ENCODE peak calls at places on chromosomes 16 and 17, in seven cellular contexts. One of them, this sample, is unnamed.

GRCh38 chr17:76727745-76728456 is 1.3 kb downstream of the METTL23 start:
- DNase-seq in stimulated activated CD4-positive, alpha-beta T cell treated with anti-CD3 and anti-CD28 coated beads, Interleukin-4, amount 100 ng/mL, for 1 hour: peak
- DNase-seq in NCI-H748 treated with DMSO at 0.1 percent for 48 hours: no peak
- DNase-seq in AG04449: no peak
- DNase-seq in activated gamma-delta T cell treated with anti-CD3 and anti-CD28 coated beads, Interleukin-2, amount 50 U/mL, for 16 hours: no peak
- DNase-seq in T1000: no peak
- DNase-seq in SW 1271: no peak
- DNase-seq in this sample: no peak

GRCh38 chr17:71111945-71112344 is 942.6 kb downstream of the KCNJ2 start:
- DNase-seq in stimulated activated CD4-positive, alpha-beta T cell treated with anti-CD3 and anti-CD28 coated beads, Interleukin-4, amount 100 ng/mL, for 1 hour: no peak
- DNase-seq in NCI-H748 treated with DMSO at 0.1 percent for 48 hours: no peak
- DNase-seq in AG04449: no peak
- DNase-seq in activated gamma-delta T cell treated with anti-CD3 and anti-CD28 coated beads, Interleukin-2, amount 50 U/mL, for 16 hours: no peak
- DNase-seq in T1000: no peak
- DNase-seq in SW 1271: no peak
- DNase-seq in this sample: no peak

GRCh38 chr16:56645311-56645710 is 6.4 kb upstream of the MT1B start:
- DNase-seq in stimulated activated CD4-positive, alpha-beta T cell treated with anti-CD3 and anti-CD28 coated beads, Interleukin-4, amount 100 ng/mL, for 1 hour: no peak
- DNase-seq in NCI-H748 treated with DMSO at 0.1 percent for 48 hours: no peak
- DNase-seq in AG04449: no peak
- DNase-seq in activated gamma-delta T cell treated with anti-CD3 and anti-CD28 coated beads, Interleukin-2, amount 50 U/mL, for 16 hours: no peak
- DNase-seq in T1000: no peak
- DNase-seq in SW 1271: no peak
- DNase-seq in this sample: no peak

GRCh38 chr16:78444-79145 is 570 bp downstream of the MPG start:
- DNase-seq in stimulated activated CD4-positive, alpha-beta T cell treated with anti-CD3 and anti-CD28 coated beads, Interleukin-4, amount 100 ng/mL, for 1 hour: no peak
- DNase-seq in NCI-H748 treated with DMSO at 0.1 percent for 48 hours: no peak
- DNase-seq in AG04449: no peak
- DNase-seq in activated gamma-delta T cell treated with anti-CD3 and anti-CD28 coated beads, Interleukin-2, amount 50 U/mL, for 16 hours: no peak
- DNase-seq in T1000: no peak
- DNase-seq in SW 1271: no peak
- DNase-seq in this sample: peak

GRCh38 chr17:47987240-47987835 is 16.4 kb downstream of the CDK5RAP3 start:
- DNase-seq in stimulated activated CD4-positive, alpha-beta T cell treated with anti-CD3 and anti-CD28 coated beads, Interleukin-4, amount 100 ng/mL, for 1 hour: no peak
- DNase-seq in NCI-H748 treated with DMSO at 0.1 percent for 48 hours: no peak
- DNase-seq in AG04449: no peak
- DNase-seq in activated gamma-delta T cell treated with anti-CD3 and anti-CD28 coated beads, Interleukin-2, amount 50 U/mL, for 16 hours: no peak
- DNase-seq in T1000: peak
- DNase-seq in SW 1271: no peak
- DNase-seq in this sample: peak

GRCh38 chr17:63185420-63185819 is 219.4 kb downstream of the TANC2 start:
- DNase-seq in stimulated activated CD4-positive, alpha-beta T cell treated with anti-CD3 and anti-CD28 coated beads, Interleukin-4, amount 100 ng/mL, for 1 hour: no peak
- DNase-seq in NCI-H748 treated with DMSO at 0.1 percent for 48 hours: no peak
- DNase-seq in AG04449: no peak
- DNase-seq in activated gamma-delta T cell treated with anti-CD3 and anti-CD28 coated beads, Interleukin-2, amount 50 U/mL, for 16 hours: no peak
- DNase-seq in T1000: no peak
- DNase-seq in SW 1271: no peak
- DNase-seq in this sample: no peak

GRCh38 chr16:51143166-51143565 is 7.9 kb downstream of the SALL1 start:
- DNase-seq in stimulated activated CD4-positive, alpha-beta T cell treated with anti-CD3 and anti-CD28 coated beads, Interleukin-4, amount 100 ng/mL, for 1 hour: no peak
- DNase-seq in NCI-H748 treated with DMSO at 0.1 percent for 48 hours: no peak
- DNase-seq in AG04449: no peak
- DNase-seq in activated gamma-delta T cell treated with anti-CD3 and anti-CD28 coated beads, Interleukin-2, amount 50 U/mL, for 16 hours: no peak
- DNase-seq in T1000: no peak
- DNase-seq in SW 1271: no peak
- DNase-seq in this sample: no peak

GRCh38 chr16:70737377-70738082 is 51.7 kb upstream of the MTSS2 start:
- DNase-seq in stimulated activated CD4-positive, alpha-beta T cell treated with anti-CD3 and anti-CD28 coated beads, Interleukin-4, amount 100 ng/mL, for 1 hour: peak
- DNase-seq in NCI-H748 treated with DMSO at 0.1 percent for 48 hours: no peak
- DNase-seq in AG04449: peak
- DNase-seq in activated gamma-delta T cell treated with anti-CD3 and anti-CD28 coated beads, Interleukin-2, amount 50 U/mL, for 16 hours: peak
- DNase-seq in T1000: no peak
- DNase-seq in SW 1271: no peak
- DNase-seq in this sample: no peak

GRCh38 chr17:69639096-69639495 is 224.6 kb downstream of the MAP2K6 start:
- DNase-seq in stimulated activated CD4-positive, alpha-beta T cell treated with anti-CD3 and anti-CD28 coated beads, Interleukin-4, amount 100 ng/mL, for 1 hour: no peak
- DNase-seq in NCI-H748 treated with DMSO at 0.1 percent for 48 hours: no peak
- DNase-seq in AG04449: no peak
- DNase-seq in activated gamma-delta T cell treated with anti-CD3 and anti-CD28 coated beads, Interleukin-2, amount 50 U/mL, for 16 hours: no peak
- DNase-seq in T1000: no peak
- DNase-seq in SW 1271: no peak
- DNase-seq in this sample: no peak

GRCh38 chr16:86886651-86887050 is 308.3 kb downstream of the FOXL1 start:
- DNase-seq in stimulated activated CD4-positive, alpha-beta T cell treated with anti-CD3 and anti-CD28 coated beads, Interleukin-4, amount 100 ng/mL, for 1 hour: no peak
- DNase-seq in NCI-H748 treated with DMSO at 0.1 percent for 48 hours: no peak
- DNase-seq in AG04449: no peak
- DNase-seq in activated gamma-delta T cell treated with anti-CD3 and anti-CD28 coated beads, Interleukin-2, amount 50 U/mL, for 16 hours: no peak
- DNase-seq in T1000: no peak
- DNase-seq in SW 1271: no peak
- DNase-seq in this sample: no peak

GRCh38 chr17:74842599-74843351 is 16.9 kb downstream of the GRIN2C start:
- DNase-seq in stimulated activated CD4-positive, alpha-beta T cell treated with anti-CD3 and anti-CD28 coated beads, Interleukin-4, amount 100 ng/mL, for 1 hour: no peak
- DNase-seq in NCI-H748 treated with DMSO at 0.1 percent for 48 hours: peak
- DNase-seq in AG04449: no peak
- DNase-seq in activated gamma-delta T cell treated with anti-CD3 and anti-CD28 coated beads, Interleukin-2, amount 50 U/mL, for 16 hours: no peak
- DNase-seq in T1000: no peak
- DNase-seq in SW 1271: peak
- DNase-seq in this sample: no peak

GRCh38 chr17:50149425-50150353 is 788 bp downstream of the PPP1R9B start:
- DNase-seq in stimulated activated CD4-positive, alpha-beta T cell treated with anti-CD3 and anti-CD28 coated beads, Interleukin-4, amount 100 ng/mL, for 1 hour: peak
- DNase-seq in NCI-H748 treated with DMSO at 0.1 percent for 48 hours: peak
- DNase-seq in AG04449: no peak
- DNase-seq in activated gamma-delta T cell treated with anti-CD3 and anti-CD28 coated beads, Interleukin-2, amount 50 U/mL, for 16 hours: no peak
- DNase-seq in T1000: no peak
- DNase-seq in SW 1271: no peak
- DNase-seq in this sample: no peak

GRCh38 chr17:33438578-33438977 is 145.5 kb upstream of the ASIC2 start:
- DNase-seq in stimulated activated CD4-positive, alpha-beta T cell treated with anti-CD3 and anti-CD28 coated beads, Interleukin-4, amount 100 ng/mL, for 1 hour: no peak
- DNase-seq in NCI-H748 treated with DMSO at 0.1 percent for 48 hours: no peak
- DNase-seq in AG04449: no peak
- DNase-seq in activated gamma-delta T cell treated with anti-CD3 and anti-CD28 coated beads, Interleukin-2, amount 50 U/mL, for 16 hours: no peak
- DNase-seq in T1000: no peak
- DNase-seq in SW 1271: no peak
- DNase-seq in this sample: no peak

GRCh38 chr17:60395508-60396065 is 3.7 kb upstream of the USP32 start:
- DNase-seq in stimulated activated CD4-positive, alpha-beta T cell treated with anti-CD3 and anti-CD28 coated beads, Interleukin-4, amount 100 ng/mL, for 1 hour: no peak
- DNase-seq in NCI-H748 treated with DMSO at 0.1 percent for 48 hours: no peak
- DNase-seq in AG04449: no peak
- DNase-seq in activated gamma-delta T cell treated with anti-CD3 and anti-CD28 coated beads, Interleukin-2, amount 50 U/mL, for 16 hours: no peak
- DNase-seq in T1000: no peak
- DNase-seq in SW 1271: no peak
- DNase-seq in this sample: no peak

GRCh38 chr17:56558088-56558487 is 35.4 kb upstream of the NOG start:
- DNase-seq in stimulated activated CD4-positive, alpha-beta T cell treated with anti-CD3 and anti-CD28 coated beads, Interleukin-4, amount 100 ng/mL, for 1 hour: no peak
- DNase-seq in NCI-H748 treated with DMSO at 0.1 percent for 48 hours: no peak
- DNase-seq in AG04449: no peak
- DNase-seq in activated gamma-delta T cell treated with anti-CD3 and anti-CD28 coated beads, Interleukin-2, amount 50 U/mL, for 16 hours: no peak
- DNase-seq in T1000: no peak
- DNase-seq in SW 1271: no peak
- DNase-seq in this sample: no peak

GRCh38 chr17:1746975-1747543 is 4.4 kb downstream of the SERPINF2 start:
- DNase-seq in stimulated activated CD4-positive, alpha-beta T cell treated with anti-CD3 and anti-CD28 coated beads, Interleukin-4, amount 100 ng/mL, for 1 hour: no peak
- DNase-seq in NCI-H748 treated with DMSO at 0.1 percent for 48 hours: no peak
- DNase-seq in AG04449: no peak
- DNase-seq in activated gamma-delta T cell treated with anti-CD3 and anti-CD28 coated beads, Interleukin-2, amount 50 U/mL, for 16 hours: no peak
- DNase-seq in T1000: no peak
- DNase-seq in SW 1271: no peak
- DNase-seq in this sample: no peak

GRCh38 chr17:82276951-82277350 is 3.5 kb upstream of the CSNK1D start:
- DNase-seq in stimulated activated CD4-positive, alpha-beta T cell treated with anti-CD3 and anti-CD28 coated beads, Interleukin-4, amount 100 ng/mL, for 1 hour: no peak
- DNase-seq in NCI-H748 treated with DMSO at 0.1 percent for 48 hours: no peak
- DNase-seq in AG04449: no peak
- DNase-seq in activated gamma-delta T cell treated with anti-CD3 and anti-CD28 coated beads, Interleukin-2, amount 50 U/mL, for 16 hours: no peak
- DNase-seq in T1000: no peak
- DNase-seq in SW 1271: no peak
- DNase-seq in this sample: no peak

GRCh38 chr17:42118545-42118944 is 2.6 kb downstream of the KAT2A start:
- DNase-seq in stimulated activated CD4-positive, alpha-beta T cell treated with anti-CD3 and anti-CD28 coated beads, Interleukin-4, amount 100 ng/mL, for 1 hour: peak
- DNase-seq in NCI-H748 treated with DMSO at 0.1 percent for 48 hours: peak
- DNase-seq in AG04449: no peak
- DNase-seq in activated gamma-delta T cell treated with anti-CD3 and anti-CD28 coated beads, Interleukin-2, amount 50 U/mL, for 16 hours: peak
- DNase-seq in T1000: no peak
- DNase-seq in SW 1271: no peak
- DNase-seq in this sample: no peak

GRCh38 chr16:19067349-19068236 is at the start of gene COQ7:
- DNase-seq in stimulated activated CD4-positive, alpha-beta T cell treated with anti-CD3 and anti-CD28 coated beads, Interleukin-4, amount 100 ng/mL, for 1 hour: peak
- DNase-seq in NCI-H748 treated with DMSO at 0.1 percent for 48 hours: peak
- DNase-seq in AG04449: peak
- DNase-seq in activated gamma-delta T cell treated with anti-CD3 and anti-CD28 coated beads, Interleukin-2, amount 50 U/mL, for 16 hours: peak
- DNase-seq in T1000: peak
- DNase-seq in SW 1271: peak
- DNase-seq in this sample: peak

GRCh38 chr17:50274945-50275221 is 617 bp downstream of the TMEM92 start:
- DNase-seq in stimulated activated CD4-positive, alpha-beta T cell treated with anti-CD3 and anti-CD28 coated beads, Interleukin-4, amount 100 ng/mL, for 1 hour: no peak
- DNase-seq in NCI-H748 treated with DMSO at 0.1 percent for 48 hours: no peak
- DNase-seq in AG04449: no peak
- DNase-seq in activated gamma-delta T cell treated with anti-CD3 and anti-CD28 coated beads, Interleukin-2, amount 50 U/mL, for 16 hours: no peak
- DNase-seq in T1000: no peak
- DNase-seq in SW 1271: no peak
- DNase-seq in this sample: no peak